ENCODE peak calls at places on chromosomes 16 and 17, in seven cellular contexts. O is CD8-positive, alpha-beta T cell; Y is tibial nerve; J is neural progenitor cell; I is psoas muscle; G is upper lobe of left lung; H is heart left ventricle. B is an unnamed sample. For H3K4me1, the result is how much of the 10 kb centered on the place peaks cover.

GRCh38 chr16:21253470-21253869 is 20.0 kb downstream of the ANKS4B start:
- DNase-seq in O (no peak), Y (no peak), J (no peak), I (no peak), G (no peak), H (no peak), B (no peak)

GRCh38 chr16:55913717-55914116 is 38.5 kb upstream of the CES5A start:
- DNase-seq in O (no peak), Y (no peak), J (no peak), I (no peak), G (no peak), H (no peak), B (no peak)

GRCh38 chr16:62050793-62051192 is 14.6 kb upstream of the CDH8 start:
- DNase-seq in O (no peak), Y (no peak), J (no peak), I (no peak), G (no peak), H (no peak), B (no peak)

GRCh38 chr16:27762441-27762840 is 212.5 kb downstream of the KATNIP start:
- DNase-seq in O (no peak), Y (no peak), J (no peak), I (no peak), G (no peak), H (no peak), B (peak)

GRCh38 chr16:12588510-12588909 is 215.2 kb downstream of the CPPED1 start:
- DNase-seq in O (no peak), Y (no peak), J (no peak), I (no peak), G (no peak), H (no peak), B (no peak)

GRCh38 chr16:55077231-55077630 is 146.6 kb downstream of the IRX5 start:
- DNase-seq in O (no peak), Y (no peak), J (no peak), I (no peak), G (no peak), H (no peak), B (no peak)

GRCh38 chr17:45123930-45124796 is 8.2 kb downstream of the PLCD3 start:
- DNase-seq in O (peak), Y (no peak), J (no peak), I (peak), G (no peak), H (peak), B (peak)

GRCh38 chr17:394718-395095 is 42.1 kb upstream of the RPH3AL start:
- DNase-seq in O (no peak), Y (no peak), J (no peak), I (no peak), G (no peak), H (no peak), B (no peak)

GRCh38 chr17:32461853-32462617 is 17.7 kb downstream of the PSMD11 start:
- DNase-seq in O (peak), Y (no peak), J (peak), I (no peak), G (no peak), H (peak), B (peak)

GRCh38 chr17:50100921-50101345 is 5.8 kb downstream of the PDK2 start:
- DNase-seq in O (no peak), Y (no peak), J (no peak), I (peak), G (no peak), H (peak), B (no peak)

GRCh38 chr17:50102164-50102991 is 7.2 kb downstream of the PDK2 start:
- DNase-seq in O (no peak), Y (no peak), J (no peak), I (peak), G (peak), H (peak), B (peak)

GRCh38 chr17:50100480-50100883 is 5.3 kb downstream of the PDK2 start:
- DNase-seq in O (no peak), Y (no peak), J (no peak), I (no peak), G (no peak), H (no peak), B (peak)

GRCh38 chr17:50103252-50103651 is 8.1 kb downstream of the PDK2 start:
- DNase-seq in O (no peak), Y (no peak), J (no peak), I (no peak), G (no peak), H (no peak), B (no peak)

DNA sequence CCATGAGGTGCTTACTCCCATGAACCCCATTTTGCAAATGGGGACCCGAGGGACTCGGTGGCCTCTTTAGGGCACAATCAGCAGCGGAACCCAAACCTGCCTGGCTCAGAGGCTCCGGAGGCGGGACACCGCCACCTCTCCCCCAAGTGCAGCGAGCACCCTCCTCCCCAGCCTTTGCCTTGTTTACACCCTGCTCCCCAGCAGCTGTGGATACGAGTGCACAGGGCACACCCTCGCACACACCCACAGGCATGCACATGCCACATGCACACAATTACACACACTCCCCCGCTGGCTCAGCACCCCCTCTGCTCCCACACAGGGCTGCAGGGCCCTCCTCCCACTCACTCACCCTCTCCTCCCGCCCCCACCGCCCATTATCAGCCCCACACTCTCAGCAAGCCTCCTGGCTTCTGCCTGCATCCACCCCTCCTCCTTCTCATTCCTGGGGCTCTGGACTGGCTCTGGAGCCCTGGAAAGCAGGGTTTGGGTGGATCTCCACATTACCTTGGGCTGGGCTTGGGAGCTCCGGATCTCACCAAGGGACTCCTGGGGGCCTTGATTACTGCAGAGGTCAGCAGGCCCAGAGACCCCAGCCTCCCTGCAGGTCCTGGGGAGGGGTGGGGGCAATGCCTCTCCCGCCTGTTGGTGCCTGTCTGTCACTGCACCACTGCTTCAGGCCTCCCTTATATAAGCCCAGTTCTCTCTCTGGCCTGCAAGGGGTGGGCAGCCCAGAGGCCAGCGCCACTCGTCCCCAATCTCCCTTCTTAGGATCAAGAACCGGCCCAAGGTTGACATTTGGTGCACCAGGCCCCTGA is 6.4 kb downstream of the PDK2 start:
- DNase-seq in O (no peak), Y (no peak), J (peak), I (peak), G (peak), H (peak), B (peak)
- H3K4me3 ChIP-seq in O (no peak), Y (no peak), J (no peak), I (peak), G (no peak), H (no peak), B (peak)

GRCh38 chr17:7586673-7587419 is 3.0 kb downstream of the SOX15 start:
- DNase-seq in O (no peak), Y (no peak), J (no peak), I (no peak), G (no peak), H (peak), B (peak)
- TF ChIP-seq CTCF in O (no peak), Y (no peak), J (peak), I (no peak), G (no peak), H (peak), B (no peak)

GRCh38 chr17:7438050-7438614 is 1.2 kb upstream of the FGF11 start:
- DNase-seq in O (peak), Y (no peak), J (peak), I (peak), G (peak), H (peak), B (peak)
- H3K4me1 ChIP-seq in O (under half), Y (under half), J (under half), I (under half), G (half or more), H (half or more), B (under half)

DNA sequence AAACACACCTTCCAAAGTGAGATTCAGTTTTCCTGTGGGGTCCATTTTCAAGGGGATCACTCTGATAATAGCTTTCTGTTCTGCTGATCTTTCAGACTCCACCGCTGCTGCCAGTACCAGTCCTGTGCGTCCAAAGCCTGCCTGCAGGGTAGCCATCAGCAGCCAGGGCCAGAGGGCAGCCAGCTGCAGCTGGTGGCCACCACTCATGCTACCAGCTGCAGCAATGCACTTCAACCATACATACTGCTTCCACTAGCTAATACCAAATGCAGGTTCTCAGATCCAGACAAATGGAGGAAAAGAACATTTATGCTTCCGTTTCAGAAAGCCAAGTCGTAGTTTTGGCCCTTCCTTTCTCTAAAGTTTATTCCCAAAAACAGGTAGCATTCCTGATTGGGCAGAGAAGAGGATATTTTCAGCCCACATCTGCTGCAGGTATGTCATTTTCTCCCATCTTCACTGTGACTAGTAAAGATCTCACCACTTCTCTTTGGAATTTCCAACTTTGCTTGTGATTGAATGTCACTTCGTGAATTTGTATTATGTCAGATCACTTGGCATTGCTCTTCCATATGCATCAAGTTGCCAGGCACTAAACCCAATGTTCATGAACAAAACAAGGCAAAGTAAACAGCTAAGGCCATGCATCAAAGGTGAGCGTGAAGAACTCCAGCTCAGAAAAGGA is 1.8 kb downstream of the RNF43 start:
- DNase-seq in O (no peak), Y (no peak), J (peak), I (no peak), G (peak), H (peak), B (peak)
- H3K4me3 ChIP-seq in O (no peak), Y (peak), J (no peak), I (no peak), G (peak), H (peak), B (peak)

DNA sequence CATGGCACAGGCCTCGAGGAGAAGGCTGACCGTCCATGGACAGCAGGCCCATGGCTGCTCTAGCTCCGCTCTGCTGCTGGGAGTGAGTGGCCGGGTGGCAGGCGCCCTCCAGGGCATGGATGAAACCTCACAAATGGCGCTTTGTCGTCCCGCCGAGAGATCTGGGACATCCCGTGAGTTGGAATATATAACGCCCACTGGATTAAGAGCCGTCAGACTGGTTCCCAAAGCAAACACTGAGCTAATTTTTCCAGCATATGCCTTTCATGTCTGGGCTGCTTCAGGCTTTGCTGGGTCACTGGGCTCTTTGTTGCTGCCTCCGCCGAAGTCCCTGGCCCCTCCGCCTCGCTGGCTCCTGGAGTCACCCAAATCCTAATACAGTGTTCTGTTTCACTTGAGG is 266.3 kb downstream of the FOXL1 start:
- DNase-seq in O (no peak), Y (no peak), J (no peak), I (no peak), G (peak), H (no peak), B (no peak)
- TF ChIP-seq CTCF in O (no peak), Y (no peak), J (no peak), I (no peak), G (no peak), H (no peak), B (no peak)

DNA sequence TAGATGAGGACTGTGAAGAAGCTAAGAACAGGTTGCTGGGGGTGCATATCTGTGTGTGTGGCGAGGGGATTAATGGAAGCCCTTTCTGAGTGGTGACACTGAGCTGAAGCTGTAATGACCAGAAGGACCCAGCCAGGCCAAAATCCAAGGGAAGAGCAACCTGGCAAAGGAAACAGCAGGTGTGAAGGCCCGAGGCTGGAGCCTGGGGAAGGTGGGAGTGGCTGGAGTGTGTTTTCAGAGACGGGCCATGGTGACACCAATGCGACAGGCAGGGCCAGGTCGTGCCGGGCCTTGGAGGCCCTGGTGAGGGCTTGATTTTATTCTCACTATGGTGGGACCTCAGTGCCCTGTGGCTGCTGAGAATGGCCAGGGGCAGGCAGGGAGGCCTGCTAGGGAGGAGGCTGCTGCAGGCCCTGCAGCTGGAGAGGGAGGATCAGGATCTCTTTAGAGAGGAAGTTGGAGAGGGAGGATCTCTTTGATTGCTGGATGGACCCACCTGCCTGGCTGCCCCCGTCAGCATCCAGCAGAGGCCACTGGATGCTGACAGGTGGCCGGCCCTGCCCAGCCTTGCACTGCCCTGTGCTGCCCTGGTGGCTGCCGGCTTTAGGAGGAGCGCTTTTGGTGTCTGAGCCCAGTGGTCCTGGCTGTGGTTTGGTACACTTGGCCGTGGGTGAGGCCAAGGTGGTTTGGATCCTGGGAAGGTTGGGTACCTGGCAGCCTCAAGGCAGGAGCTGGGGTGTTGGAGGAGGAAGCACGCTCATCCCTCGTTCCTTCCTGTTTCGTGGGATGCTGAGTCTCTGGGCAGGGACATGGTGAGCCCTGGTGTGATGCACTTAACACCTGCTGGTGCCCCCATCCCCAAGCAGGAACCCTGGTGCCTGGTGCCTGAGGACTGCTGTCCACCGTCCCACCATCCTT is 188.3 kb downstream of the SEC14L1 start:
- DNase-seq in O (no peak), Y (peak), J (no peak), I (no peak), G (no peak), H (no peak), B (peak)
- H3K4me1 ChIP-seq in O (half or more), Y (half or more), J (under half), I (under half), G (under half), H (under half), B (half or more)

GRCh38 chr16:85728879-85729278 is 22.0 kb downstream of the C16orf74 start:
- DNase-seq in O (no peak), Y (no peak), J (peak), I (no peak), G (no peak), H (no peak), B (no peak)
- H3K4me3 ChIP-seq in O (no peak), Y (no peak), J (no peak), I (no peak), G (no peak), H (no peak), B (no peak)

GRCh38 chr16:11211061-11211976 is 44.7 kb downstream of the SOCS1 start:
- DNase-seq in O (no peak), Y (no peak), J (no peak), I (no peak), G (no peak), H (no peak), B (no peak)
- TF ChIP-seq CTCF in O (no peak), Y (no peak), J (no peak), I (no peak), G (no peak), H (no peak), B (no peak)

DNA sequence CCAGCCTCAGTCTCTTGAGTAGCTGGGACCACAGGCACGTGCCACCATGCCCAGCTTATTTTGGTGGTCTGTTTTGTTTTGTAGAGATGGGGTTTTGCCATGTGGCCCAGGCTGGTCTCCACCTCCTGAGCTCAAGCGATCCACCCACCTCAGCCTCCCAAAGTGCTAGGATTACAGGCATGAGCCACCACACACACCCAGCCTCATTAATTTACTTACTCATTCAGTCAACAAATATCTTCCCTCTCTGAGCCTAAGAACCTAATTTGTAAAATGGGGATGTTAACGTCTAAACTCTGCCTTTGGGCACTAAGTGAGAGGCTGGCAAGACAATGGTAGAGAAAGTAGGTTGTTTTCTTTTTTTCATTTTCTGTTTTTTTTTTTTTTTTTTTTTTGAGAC is 22.6 kb downstream of the SRCIN1 start:
- DNase-seq in O (no peak), Y (no peak), J (no peak), I (no peak), G (no peak), H (no peak), B (no peak)
- H3K4me1 ChIP-seq in O (under half), Y (under half), J (half or more), I (under half), G (under half), H (under half), B (under half)

DNA sequence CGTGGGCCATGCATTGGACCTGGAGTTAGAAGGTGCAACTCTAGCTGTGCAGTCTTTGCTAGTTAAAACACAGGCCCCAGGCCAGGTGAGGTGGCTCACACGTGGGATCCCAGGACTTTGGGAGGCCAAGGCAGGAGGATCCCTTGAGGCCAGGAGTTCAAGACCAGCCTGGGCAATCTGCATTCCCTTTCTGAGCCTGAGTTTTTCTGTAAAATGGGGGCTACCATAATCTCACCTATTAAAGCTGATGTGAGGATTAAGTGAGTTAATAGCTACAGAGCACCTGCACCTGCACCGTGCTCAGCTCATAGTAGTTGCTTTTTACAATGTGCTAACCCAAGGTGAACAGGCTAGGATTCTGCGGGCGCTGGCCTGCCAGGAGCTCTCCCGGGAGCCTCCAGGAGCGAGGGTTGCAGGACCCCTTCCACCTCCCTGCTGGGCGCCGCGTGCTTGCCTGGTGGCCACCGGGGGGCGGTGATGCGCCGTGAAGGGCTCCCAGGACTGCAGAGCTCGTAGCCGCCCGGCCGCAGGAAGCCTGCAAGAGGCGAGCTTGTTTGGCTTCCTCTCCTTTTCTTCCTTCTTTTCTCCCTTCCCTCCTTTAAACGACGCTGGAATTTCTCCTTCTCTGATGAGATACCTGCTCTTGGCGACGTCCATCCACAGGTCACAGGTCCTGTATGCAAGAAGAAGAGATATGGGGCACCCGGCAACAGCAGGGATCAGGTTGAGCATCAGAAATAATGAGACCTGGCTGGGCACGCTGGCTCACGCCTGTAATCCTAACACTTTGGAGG is 51.3 kb downstream of the ZFP90 start:
- DNase-seq in O (peak), Y (no peak), J (peak), I (peak), G (peak), H (no peak), B (peak)
- H3K4me3 ChIP-seq in O (no peak), Y (no peak), J (no peak), I (no peak), G (no peak), H (no peak), B (no peak)